ENCODE peak calls at places on chromosomes 16 and 17, in eight cellular contexts. S is skeletal muscle cell, B is GM12865, G is frontal cortex, D is NCI-H2171 treated with DMSO at 0.1 percent for 48 hours, C is upper lobe of right lung, P is GM12891, H is AG09319. O is an unnamed sample.

GRCh38 chr16:71537643-71538042 is 11.4 kb downstream of the CHST4 start:
- DNase-seq in S (no peak), B (peak), G (peak), D (peak), C (no peak), P (peak), H (no peak), O (no peak)

GRCh38 chr16:67269766-67270165 is 9.6 kb upstream of the PLEKHG4 start:
- DNase-seq in S (peak), B (no peak), G (no peak), D (no peak), C (no peak), P (no peak), H (no peak), O (no peak)

GRCh38 chr16:27600386-27600785 is 50.4 kb downstream of the KATNIP start:
- DNase-seq in S (no peak), B (no peak), G (no peak), D (peak), C (no peak), P (no peak), H (no peak), O (no peak)

GRCh38 chr16:50901062-50901461 is 159.2 kb downstream of the CYLD start:
- DNase-seq in S (no peak), B (no peak), G (no peak), D (no peak), C (no peak), P (no peak), H (no peak), O (no peak)

GRCh38 chr17:7440113-7440822 is 956 bp downstream of the FGF11 start:
- DNase-seq in S (no peak), B (peak), G (no peak), D (peak), C (peak), P (no peak), H (no peak), O (no peak)

GRCh38 chr16:79071424-79071823 is 529.1 kb downstream of the MAF start:
- DNase-seq in S (no peak), B (no peak), G (no peak), D (peak), C (no peak), P (no peak), H (no peak), O (no peak)

GRCh38 chr17:3798273-3799180 is 2.5 kb downstream of the ITGAE start:
- DNase-seq in S (no peak), B (peak), G (no peak), D (no peak), C (no peak), P (no peak), H (no peak), O (no peak)

GRCh38 chr17:1005361-1005946 is 8.5 kb downstream of the TIMM22 start:
- DNase-seq in S (no peak), B (no peak), G (peak), D (peak), C (no peak), P (no peak), H (peak), O (no peak)

GRCh38 chr17:68782829-68783228 is 172.4 kb downstream of the ABCA8 start:
- DNase-seq in S (peak), B (no peak), G (no peak), D (no peak), C (no peak), P (no peak), H (peak), O (no peak)

GRCh38 chr17:7393613-7394451 is 493 bp downstream of the PLSCR3 start:
- DNase-seq in S (no peak), B (no peak), G (no peak), D (peak), C (no peak), P (no peak), H (no peak), O (no peak)

GRCh38 chr17:61405686-61406542 is 6.3 kb downstream of the TBX2 start:
- DNase-seq in S (no peak), B (no peak), G (no peak), D (no peak), C (peak), P (peak), H (no peak), O (no peak)

GRCh38 chr16:84628226-84628731 is 10.4 kb upstream of the COTL1 start:
- DNase-seq in S (no peak), B (no peak), G (no peak), D (peak), C (no peak), P (no peak), H (no peak), O (no peak)

GRCh38 chr17:72122002-72122310 is 1.1 kb downstream of the SOX9 start:
- DNase-seq in S (no peak), B (peak), G (no peak), D (peak), C (no peak), P (no peak), H (no peak), O (no peak)

GRCh38 chr16:47965439-47965838 is 190.4 kb downstream of the ABCC12 start:
- DNase-seq in S (no peak), B (no peak), G (no peak), D (no peak), C (no peak), P (no peak), H (no peak), O (no peak)

GRCh38 chr16:29757950-29758466 is 12.2 kb upstream of the C16orf54 start:
- DNase-seq in S (peak), B (no peak), G (no peak), D (no peak), C (no peak), P (no peak), H (peak), O (peak)

GRCh38 chr17:10844667-10845387 is 6.9 kb upstream of the PIRT start:
- DNase-seq in S (peak), B (peak), G (peak), D (peak), C (peak), P (peak), H (peak), O (peak)

GRCh38 chr17:27954521-27955495 is 61.6 kb upstream of the LYRM9 start:
- DNase-seq in S (no peak), B (no peak), G (no peak), D (no peak), C (no peak), P (no peak), H (no peak), O (no peak)

GRCh38 chr17:57810740-57811632 is 38.9 kb downstream of the MRPS23 start:
- DNase-seq in S (no peak), B (no peak), G (peak), D (peak), C (no peak), P (no peak), H (no peak), O (no peak)

GRCh38 chr16:2422123-2422867 is 7.0 kb upstream of the CCNF start:
- DNase-seq in S (no peak), B (no peak), G (no peak), D (no peak), C (peak), P (no peak), H (no peak), O (no peak)

GRCh38 chr16:46932802-46933201 is 40.7 kb downstream of the DNAJA2 start:
- DNase-seq in S (no peak), B (peak), G (no peak), D (peak), C (no peak), P (no peak), H (no peak), O (no peak)

GRCh38 chr16:29744541-29745101 is 1.2 kb downstream of the C16orf54 start:
- DNase-seq in S (no peak), B (no peak), G (no peak), D (no peak), C (no peak), P (peak), H (no peak), O (no peak)